ENCODE peak calls at places on chromosomes 12 and 14, in seven cellular contexts. O is SJCRH30, D is heart right ventricle, V is HepG2, L is left ventricle myocardium inferior, M is choroid plexus epithelial cell, Y is neural progenitor cell. E is an unnamed sample.

GRCh38 chr14:72958548-72958947 is 32.3 kb downstream of the DCAF4 start:
- DNase-seq in D (no peak), O (no peak), M (no peak), Y (no peak), L (no peak), V (no peak), E (no peak)

GRCh38 chr14:94213741-94214140 is 39.6 kb downstream of the PPP4R4 start:
- DNase-seq in L (no peak), Y (no peak), M (no peak), O (no peak), V (no peak), D (no peak), E (no peak)

GRCh38 chr14:102293784-102294183 is 11.2 kb downstream of the MOK start:
- DNase-seq in V (no peak), O (no peak), D (no peak), L (no peak), M (peak), Y (no peak), E (no peak)

GRCh38 chr14:93923586-93923985 is 3.6 kb upstream of the FAM181A start:
- DNase-seq in D (no peak), M (no peak), O (no peak), L (no peak), V (no peak), Y (no peak), E (no peak)

GRCh38 chr14:71693373-71693772 is 238.9 kb upstream of the RGS6 start:
- DNase-seq in L (no peak), Y (no peak), O (peak), M (peak), D (no peak), V (no peak), E (no peak)

GRCh38 chr12:2013111-2013510 is 8.9 kb upstream of the DCP1B start:
- DNase-seq in M (no peak), Y (no peak), L (no peak), D (no peak), V (no peak), O (no peak), E (no peak)

GRCh38 chr14:50801706-50802105 is 29.3 kb downstream of the NIN start:
- DNase-seq in M (peak), V (no peak), D (no peak), Y (no peak), O (no peak), L (no peak), E (no peak)

GRCh38 chr14:76699901-76700590 is 61.2 kb upstream of the VASH1 start:
- DNase-seq in Y (no peak), V (no peak), O (no peak), L (no peak), M (no peak), D (no peak), E (no peak)

GRCh38 chr12:99769581-99769980 is 122.0 kb downstream of the GARIN6 start:
- DNase-seq in D (no peak), L (no peak), M (no peak), O (no peak), V (no peak), Y (peak), E (no peak)

GRCh38 chr14:53670701-53671100 is 285.9 kb downstream of the BMP4 start:
- DNase-seq in M (peak), D (no peak), L (no peak), O (no peak), Y (no peak), V (peak), E (no peak)

GRCh38 chr12:99039367-99040120 is 394.5 kb downstream of the APAF1 start:
- DNase-seq in L (no peak), D (no peak), V (no peak), Y (no peak), O (no peak), M (no peak), E (no peak)

GRCh38 chr12:46365951-46366379 is 6.6 kb downstream of the SLC38A2 start:
- DNase-seq in O (no peak), Y (no peak), D (no peak), L (no peak), V (no peak), M (peak), E (peak)
- H3K4me3 ChIP-seq in O (no peak), Y (no peak), D (no peak), L (peak), V (peak), M (peak), E (no peak)

GRCh38 chr12:62604856-62605255 is 138.2 kb downstream of the MON2 start:
- DNase-seq in O (no peak), V (no peak), L (no peak), M (peak), Y (no peak), D (no peak), E (no peak)
- H3K4me3 ChIP-seq in O (peak), V (peak), L (peak), M (peak), Y (peak), D (no peak), E (no peak)

GRCh38 chr12:60174914-60175313 is 579.1 kb downstream of the SLC16A7 start:
- DNase-seq in L (no peak), M (peak), D (no peak), V (no peak), Y (no peak), O (no peak), E (no peak)

GRCh38 chr12:60174476-60174875 is 578.6 kb downstream of the SLC16A7 start:
- DNase-seq in L (no peak), D (no peak), Y (no peak), M (peak), V (no peak), O (no peak), E (no peak)

GRCh38 chr12:60173213-60174170 is 577.7 kb downstream of the SLC16A7 start:
- DNase-seq in L (no peak), D (no peak), O (no peak), M (no peak), Y (no peak), V (no peak), E (peak)

GRCh38 chr12:60172266-60172665 is 576.4 kb downstream of the SLC16A7 start:
- DNase-seq in O (no peak), L (no peak), V (no peak), M (peak), D (no peak), Y (no peak), E (no peak)

DNA sequence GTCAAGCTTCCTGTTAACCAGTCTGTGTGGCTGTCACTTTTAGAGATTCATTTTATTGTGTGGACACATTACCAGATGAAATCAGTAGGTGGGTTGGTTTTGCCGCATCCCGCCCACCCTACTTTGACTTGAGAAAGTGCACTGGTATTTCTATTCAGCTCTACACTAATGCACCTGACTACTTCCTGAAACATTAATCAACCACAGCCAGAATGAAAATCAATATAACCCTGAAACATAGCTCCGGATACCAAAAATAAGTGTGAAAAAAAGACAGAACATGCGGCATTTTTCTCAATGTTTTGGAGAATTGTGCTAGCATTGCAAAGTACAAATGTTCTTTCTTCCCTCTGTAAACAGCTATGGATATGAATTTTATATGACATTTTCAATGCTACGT is 576.9 kb downstream of the SLC16A7 start:
- DNase-seq in Y (no peak), L (no peak), V (no peak), O (no peak), M (no peak), D (no peak), E (peak)
- H3K4me3 ChIP-seq in Y (no peak), L (no peak), V (no peak), O (no peak), M (no peak), D (no peak), E (no peak)

GRCh38 chr14:75514673-75515630 is 7.3 kb upstream of the BATF start:
- DNase-seq in Y (peak), L (peak), M (peak), O (no peak), V (no peak), D (no peak), E (peak)
- H3K4me3 ChIP-seq in Y (no peak), L (peak), M (peak), O (no peak), V (peak), D (no peak), E (no peak)

DNA sequence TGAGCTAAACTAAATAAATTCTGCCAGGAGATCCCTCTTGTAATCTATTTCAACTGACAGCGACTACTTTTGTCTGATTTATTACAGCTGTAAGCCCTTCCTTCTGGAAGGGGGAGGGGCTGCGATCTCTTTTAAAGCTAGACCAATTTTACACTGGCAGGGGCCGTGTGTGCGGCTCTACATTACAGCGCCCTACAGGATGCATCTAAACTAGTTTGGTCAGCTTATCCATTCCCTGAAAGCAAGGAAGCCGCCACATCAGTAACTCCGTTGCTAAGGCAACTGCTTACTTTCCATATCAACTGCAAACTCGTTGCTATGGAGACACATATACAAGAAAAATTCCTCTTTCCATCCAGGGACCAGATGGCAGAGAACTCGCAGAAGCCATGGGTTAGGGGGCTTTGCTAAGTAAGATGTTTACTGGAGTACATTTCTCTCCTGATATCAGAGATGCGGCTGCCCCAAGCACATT is 17.4 kb downstream of the FOXN3 start:
- DNase-seq in V (peak), M (peak), L (no peak), Y (peak), D (peak), O (peak), E (no peak)
- H3K4me3 ChIP-seq in V (no peak), M (peak), L (peak), Y (no peak), D (no peak), O (no peak), E (no peak)

GRCh38 chr12:18907154-18907553 is 169.2 kb downstream of the CAPZA3 start:
- DNase-seq in L (no peak), M (no peak), Y (no peak), O (no peak), D (no peak), V (no peak), E (no peak)

GRCh38 chr12:18906354-18906753 is 168.4 kb downstream of the CAPZA3 start:
- DNase-seq in V (no peak), O (no peak), D (no peak), Y (no peak), L (no peak), M (no peak), E (no peak)

GRCh38 chr12:18905134-18905533 is 167.2 kb downstream of the CAPZA3 start:
- DNase-seq in Y (no peak), L (no peak), D (no peak), V (peak), M (no peak), O (no peak), E (no peak)

DNA sequence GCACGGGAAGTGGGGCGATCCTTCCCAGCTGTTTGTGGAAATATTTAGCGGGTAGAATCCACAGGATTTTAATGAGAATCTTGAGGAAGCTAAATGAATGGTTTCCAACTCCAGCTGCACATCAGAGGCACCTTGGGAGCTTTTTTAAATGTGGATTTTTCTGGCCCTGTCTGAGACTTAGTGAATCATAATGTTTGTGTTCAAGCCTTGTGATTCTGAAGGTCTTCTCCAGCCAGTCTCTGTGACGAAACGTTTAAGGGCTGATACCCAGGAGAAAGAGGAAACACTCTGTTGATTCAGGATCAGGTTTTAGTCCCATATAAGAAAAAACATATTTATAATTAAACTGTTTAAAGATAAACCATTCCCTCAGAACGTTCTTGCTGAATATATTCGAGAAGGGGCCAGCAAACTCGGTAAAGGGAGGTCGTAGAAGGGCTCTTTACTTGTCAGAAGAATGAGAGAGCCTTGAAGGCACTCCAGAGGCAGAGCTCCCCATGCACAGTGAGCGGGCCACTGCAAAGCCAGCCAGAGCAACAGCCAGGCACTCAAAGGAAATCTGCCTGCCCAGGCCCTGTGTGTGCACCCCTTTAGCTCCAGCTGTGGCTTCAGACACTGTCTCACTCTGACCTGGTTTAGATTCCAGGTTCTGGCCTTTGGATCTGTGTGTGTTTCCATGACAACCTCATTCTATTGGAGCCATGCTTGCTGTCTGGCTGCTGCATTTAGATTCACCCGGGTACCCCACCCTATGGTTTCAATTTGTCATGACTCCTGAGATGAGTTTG is 170.1 kb downstream of the CAPZA3 start:
- DNase-seq in Y (no peak), D (peak), L (peak), O (no peak), V (no peak), M (peak), E (no peak)
- H3K4me3 ChIP-seq in Y (no peak), D (no peak), L (no peak), O (no peak), V (no peak), M (no peak), E (no peak)

GRCh38 chr14:77710364-77710763 is 2.5 kb downstream of the SLIRP start:
- DNase-seq in D (no peak), O (no peak), L (no peak), Y (no peak), M (no peak), V (peak), E (no peak)

GRCh38 chr14:77707724-77708408 is at the start of the genes ALKBH1 and SLIRP:
- DNase-seq in D (peak), V (peak), L (peak), O (peak), Y (peak), M (peak), E (peak)

GRCh38 chr14:77707355-77707723 is 484 bp downstream of the ALKBH1 start:
- DNase-seq in Y (peak), M (peak), L (no peak), D (peak), O (peak), V (peak), E (peak)

GRCh38 chr14:77708749-77709148 is 846 bp downstream of the SLIRP start:
- DNase-seq in D (no peak), O (no peak), Y (no peak), V (no peak), L (no peak), M (no peak), E (peak)

GRCh38 chr14:77709412-77709811 is 1.5 kb downstream of the SLIRP start:
- DNase-seq in O (no peak), Y (no peak), D (no peak), M (no peak), L (no peak), V (peak), E (no peak)
- H3K4me3 ChIP-seq in O (peak), Y (peak), D (no peak), M (no peak), L (peak), V (peak), E (peak)

GRCh38 chr12:49903351-49903699 is 375 bp downstream of the FAIM2 start:
- DNase-seq in V (no peak), O (no peak), L (no peak), Y (no peak), D (no peak), M (no peak), E (no peak)
- H3K4me3 ChIP-seq in V (no peak), O (peak), L (peak), Y (peak), D (peak), M (peak), E (no peak)

GRCh38 chr12:88242161-88242925 is 100.2 kb downstream of the TMTC3 start:
- DNase-seq in Y (no peak), O (no peak), V (no peak), D (no peak), M (peak), L (no peak), E (no peak)
- H3K4me3 ChIP-seq in Y (no peak), O (no peak), V (no peak), D (no peak), M (no peak), L (no peak), E (no peak)

GRCh38 chr12:106582661-106583577 is at the start of gene RFX4:
- DNase-seq in M (no peak), V (no peak), O (no peak), D (no peak), Y (peak), L (no peak), E (no peak)
- H3K4me3 ChIP-seq in M (peak), V (no peak), O (no peak), D (no peak), Y (peak), L (peak), E (no peak)

E was measured in small intestine.